ENCODE peak calls at places on chromosomes 3 and 15, in five cellular contexts. A, M, U, X and O are unnamed samples. For H3K27me3, the result is how much of the 10 kb centered on the place peaks cover.

GRCh38 chr15:29765234-29765841 is 56.9 kb downstream of the TJP1 start:
- DNase-seq in X (no peak), A (no peak), M (no peak), U (no peak), O (no peak)

GRCh38 chr3:14534379-14535191 is 5.6 kb downstream of the GRIP2 start:
- DNase-seq in M (peak), U (no peak), A (no peak), X (no peak), O (no peak)

GRCh38 chr3:55482496-55483195 is 4.5 kb downstream of the WNT5A start:
- DNase-seq in X (peak), A (peak), M (no peak), U (no peak), O (no peak)

GRCh38 chr15:27937873-27938272 is 161.2 kb downstream of the OCA2 start:
- DNase-seq in M (no peak), U (no peak), X (no peak), A (no peak), O (no peak)

GRCh38 chr15:69758291-69758771 is 305.7 kb downstream of the RPLP1 start:
- DNase-seq in M (no peak), A (no peak), U (no peak), X (no peak), O (peak)

GRCh38 chr3:72776-73175 is 123.8 kb upstream of the CHL1 start:
- DNase-seq in A (no peak), U (peak), M (no peak), X (no peak), O (no peak)

GRCh38 chr3:43499256-43499655 is 122.6 kb downstream of the ANO10 start:
- DNase-seq in M (no peak), X (no peak), U (no peak), A (no peak), O (no peak)

GRCh38 chr3:187507266-187507665 is 139.1 kb downstream of the RTP4 start:
- DNase-seq in M (no peak), U (no peak), A (no peak), X (no peak), O (no peak)

GRCh38 chr15:20665653-20666052 is 124.1 kb upstream of the GOLGA6L6 start:
- DNase-seq in M (no peak), X (no peak), A (no peak), U (no peak), O (no peak)

GRCh38 chr15:60212536-60212935 is 185.2 kb downstream of the ANXA2 start:
- DNase-seq in A (no peak), U (no peak), M (peak), X (no peak), O (no peak)

GRCh38 chr3:132595036-132595435 is 2.0 kb upstream of the ACKR4 start:
- DNase-seq in M (no peak), U (no peak), A (no peak), X (no peak), O (no peak)

GRCh38 chr15:39195988-39196486 is 384.8 kb upstream of the THBS1 start:
- DNase-seq in U (peak), X (no peak), A (no peak), M (no peak), O (no peak)

GRCh38 chr15:38088971-38089370 is 154.5 kb downstream of the TMCO5A start:
- DNase-seq in X (no peak), M (no peak), A (no peak), U (no peak), O (no peak)

GRCh38 chr3:99373088-99373875 is 265.1 kb upstream of the COL8A1 start:
- DNase-seq in A (no peak), M (no peak), U (no peak), X (no peak), O (no peak)

GRCh38 chr3:4421121-4421520 is 45.9 kb downstream of the SUMF1 start:
- DNase-seq in M (no peak), X (no peak), U (peak), A (no peak), O (no peak)

GRCh38 chr15:99416191-99417188 is 149.3 kb upstream of the MEF2A start:
- DNase-seq in M (no peak), A (peak), U (no peak), X (peak), O (no peak)

GRCh38 chr3:9149566-9149965 is 99.9 kb downstream of the SRGAP3 start:
- DNase-seq in U (no peak), X (no peak), A (no peak), M (no peak), O (no peak)

GRCh38 chr3:158713094-158713499 is 19.2 kb downstream of the RARRES1 start:
- DNase-seq in U (no peak), A (no peak), X (peak), M (no peak), O (no peak)

GRCh38 chr3:185460719-185461350 is 38.0 kb downstream of the TMEM41A start:
- DNase-seq in U (peak), A (no peak), M (peak), X (no peak), O (no peak)
- H3K4me3 ChIP-seq in U (no peak), A (no peak), M (no peak), X (no peak), O (no peak)

GRCh38 chr3:141055136-141055535 is 4.0 kb downstream of the SPSB4 start:
- DNase-seq in M (no peak), U (no peak), X (no peak), A (no peak), O (no peak)
- H3K27me3 ChIP-seq in M (under half), U (under half), X (under half), A (under half), O (under half)

DNA sequence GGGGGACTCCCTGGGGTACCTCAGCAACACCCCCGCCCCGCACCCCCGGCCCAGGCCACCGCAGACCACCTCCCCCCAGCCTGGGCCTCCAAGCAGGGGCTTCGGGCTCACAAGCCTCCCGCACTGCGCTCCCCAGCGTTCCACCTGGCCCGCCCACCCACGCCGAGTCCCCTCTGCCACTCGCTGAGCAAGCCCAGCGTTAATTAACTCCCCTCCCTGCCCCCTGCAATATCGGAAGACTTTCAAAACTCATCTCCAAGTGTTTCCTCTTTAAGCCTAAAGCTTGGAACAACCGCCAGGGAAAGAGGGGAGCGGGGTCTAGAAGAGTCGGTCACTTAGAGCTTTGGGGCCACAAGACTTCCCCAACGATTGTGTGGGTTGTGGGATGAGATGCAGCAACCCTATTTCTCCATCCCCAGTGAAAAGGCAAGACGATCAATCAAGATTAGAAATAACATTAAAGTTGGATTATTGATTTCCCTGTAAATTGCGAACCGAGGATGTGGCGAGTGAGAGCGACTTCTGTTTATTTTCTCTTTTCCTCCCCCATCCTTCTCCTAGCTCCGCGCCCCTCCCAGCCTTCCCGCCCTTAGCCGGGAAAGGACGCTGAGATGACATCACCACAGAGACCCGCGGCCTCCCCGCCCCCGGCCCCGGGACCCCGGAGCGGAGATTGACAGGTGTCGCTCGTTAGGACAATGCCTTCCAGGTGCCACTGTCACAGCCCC is 30.2 kb downstream of the NR2F2 start:
- DNase-seq in X (no peak), A (no peak), M (no peak), U (no peak), O (no peak)
- H3K4me3 ChIP-seq in X (peak), A (peak), M (peak), U (no peak), O (peak)

DNA sequence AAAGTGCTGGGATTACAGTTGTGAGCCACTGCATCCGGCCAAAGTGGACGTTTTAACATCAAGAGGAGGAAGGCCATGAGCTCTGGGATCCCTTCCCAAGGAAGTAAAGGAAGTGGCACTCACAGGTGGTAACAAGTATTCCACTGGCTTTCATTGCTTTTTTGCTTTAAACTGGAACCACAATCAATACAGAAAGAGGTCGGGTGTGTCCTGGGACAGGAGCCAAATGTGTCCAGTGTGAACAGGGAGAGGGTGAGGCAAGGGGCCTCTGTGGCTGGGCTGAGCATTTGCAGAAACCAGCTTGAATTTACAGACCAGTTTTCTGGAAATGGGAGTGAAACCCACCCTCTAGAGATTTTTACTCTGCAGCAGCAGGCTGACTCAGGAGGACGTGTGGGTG is 42.7 kb upstream of the TMEM115 start:
- DNase-seq in X (peak), M (no peak), A (no peak), U (no peak), O (no peak)
- H3K27me3 ChIP-seq in X (under half), M (under half), A (under half), U (under half), O (under half)

DNA sequence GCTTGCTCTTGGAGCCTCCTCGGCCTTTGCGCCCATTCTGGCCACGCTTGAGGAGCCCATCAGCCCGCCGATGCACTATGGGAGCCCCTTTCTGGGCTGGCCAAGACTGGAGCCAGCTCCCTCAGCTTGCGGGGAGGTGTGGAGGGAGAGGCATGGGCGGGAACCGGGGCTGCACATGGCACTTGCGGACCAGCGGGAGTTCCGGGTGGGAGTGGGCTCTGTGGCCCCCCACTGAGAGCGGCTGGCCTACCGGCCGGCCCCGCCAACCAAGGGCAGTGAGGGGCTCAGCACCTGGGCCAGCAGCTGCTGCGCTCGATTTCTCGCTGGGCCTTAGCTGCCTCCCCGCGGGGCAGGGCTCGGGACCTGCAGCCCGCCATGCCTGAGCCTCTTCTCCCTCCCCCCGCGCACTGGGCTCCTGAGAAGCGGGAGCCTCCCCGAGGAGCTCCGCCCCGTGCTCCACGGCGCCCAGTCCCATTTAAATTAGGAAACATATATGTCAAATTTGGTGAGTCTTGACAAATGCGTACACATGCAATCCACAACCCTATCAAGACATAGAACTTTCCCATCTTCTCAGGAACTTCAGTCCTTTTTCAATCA is 97.6 kb upstream of the CNTN3 start:
- DNase-seq in U (no peak), A (no peak), X (no peak), M (no peak), O (no peak)
- H3K4me3 ChIP-seq in U (no peak), A (no peak), X (no peak), M (no peak), O (no peak)

DNA sequence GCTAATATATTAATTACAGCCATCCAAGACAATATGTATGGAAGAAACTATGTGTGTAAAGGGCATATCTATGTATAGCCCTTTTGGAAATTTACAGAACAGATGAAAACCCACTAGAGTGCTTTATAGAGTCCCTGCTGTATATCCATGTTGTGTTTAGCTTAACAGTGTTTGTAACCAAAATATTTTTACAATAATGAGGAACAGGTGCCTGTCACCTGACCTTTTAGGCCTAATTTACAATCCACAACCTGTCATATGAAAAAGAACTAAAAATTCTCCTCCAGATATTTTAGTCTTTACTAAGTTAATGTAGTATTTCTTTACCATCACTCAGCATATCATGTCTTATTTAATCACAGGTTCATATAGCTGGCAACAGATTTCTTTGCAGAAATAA is 16.4 kb upstream of the SATB1 start:
- DNase-seq in A (no peak), M (no peak), U (no peak), X (no peak), O (no peak)
- H3K27me3 ChIP-seq in A (under half), M (half or more), U (under half), X (under half), O (under half)

DNA sequence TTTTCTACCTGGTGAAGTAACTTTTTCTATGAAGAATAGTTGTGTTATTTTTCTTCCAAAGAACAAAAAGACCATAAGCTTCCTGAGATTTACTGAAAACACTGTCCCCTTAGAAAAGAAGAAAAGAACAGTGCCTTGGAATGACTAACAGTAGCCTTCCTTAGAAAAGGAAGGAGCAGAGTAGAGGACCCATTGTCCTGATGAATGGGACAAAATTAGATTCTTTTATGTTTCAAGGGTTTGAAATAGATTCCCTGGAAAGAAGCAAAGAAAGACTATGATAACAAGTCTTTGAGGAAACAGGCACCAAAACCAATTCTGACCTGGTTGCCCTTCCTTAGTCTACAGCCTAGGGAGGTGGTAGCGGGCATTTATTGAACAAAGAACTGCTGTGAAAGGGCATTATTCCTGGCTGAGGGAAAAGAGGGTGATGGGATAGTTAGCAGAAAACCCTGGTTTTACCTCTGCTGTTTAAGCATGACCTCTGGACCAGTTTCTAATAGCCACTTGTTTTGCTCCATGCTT is 1024.8 kb downstream of the TBL1XR1 start:
- DNase-seq in A (no peak), X (no peak), U (no peak), M (peak), O (no peak)
- H3K4me3 ChIP-seq in A (no peak), X (no peak), U (no peak), M (no peak), O (no peak)

DNA sequence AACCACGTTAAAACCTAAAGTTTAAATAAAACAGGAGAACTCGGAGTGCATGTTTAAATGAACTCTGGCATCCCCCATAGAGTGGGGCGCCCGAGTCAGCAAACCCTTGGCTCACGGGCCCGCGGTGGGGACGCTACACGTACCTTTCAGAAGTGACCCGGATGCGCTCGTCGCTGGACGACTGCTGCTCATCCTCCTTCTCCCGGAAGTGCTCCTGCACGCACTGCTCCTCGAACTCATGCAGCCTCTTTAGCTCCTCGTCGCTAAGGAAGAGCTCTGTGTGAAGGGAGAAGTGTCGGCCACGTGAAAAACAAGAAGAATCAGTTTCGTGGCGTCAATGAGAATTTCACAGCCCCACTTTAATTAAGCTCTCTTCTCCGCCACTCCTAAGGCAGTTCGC is 34.6 kb upstream of the MTMR10 start:
- DNase-seq in U (no peak), X (no peak), A (no peak), M (no peak), O (no peak)
- H3K27me3 ChIP-seq in U (under half), X (under half), A (under half), M (under half), O (under half)